ENCODE peak calls at places on chromosomes 11 and 22, in four cellular contexts. N, L, E and Q are unnamed samples.

GRCh38 chr11:42778193-42778592 is 533.6 kb upstream of the API5 start:
- DNase-seq in E (no peak), L (no peak), N (no peak), Q (no peak)

GRCh38 chr22:44440224-44441160 is 57.5 kb downstream of the RTL6 start:
- DNase-seq in E (no peak), N (no peak), L (no peak), Q (no peak)

GRCh38 chr22:43007519-43008102 is 7.3 kb downstream of the PACSIN2 start:
- DNase-seq in N (no peak), E (peak), L (peak), Q (no peak)

GRCh38 chr11:1373536-1374214 is 16.1 kb upstream of the BRSK2 start:
- DNase-seq in L (peak), E (no peak), N (no peak), Q (no peak)

GRCh38 chr11:103619938-103620337 is 416.5 kb upstream of the DDI1 start:
- DNase-seq in L (no peak), E (no peak), N (no peak), Q (peak)

GRCh38 chr11:120184946-120185677 is 25.7 kb upstream of the OAF start:
- DNase-seq in N (no peak), L (peak), E (no peak), Q (no peak)

GRCh38 chr11:59418151-59418550 is 8.1 kb downstream of the OR5A2 start:
- DNase-seq in L (no peak), E (no peak), N (no peak), Q (no peak)

GRCh38 chr22:31488346-31488883 is 1.2 kb downstream of the EIF4ENIF1 start:
- DNase-seq in L (no peak), N (no peak), E (no peak), Q (no peak)

GRCh38 chr22:27307545-27308279 is 493.8 kb downstream of the MN1 start:
- DNase-seq in E (no peak), L (no peak), N (no peak), Q (no peak)

GRCh38 chr11:119550330-119550729 is 127.4 kb upstream of the THY1 start:
- DNase-seq in N (no peak), E (no peak), L (no peak), Q (no peak)

GRCh38 chr22:48249721-48250268 is 1487.3 kb downstream of the TBC1D22A start:
- DNase-seq in E (no peak), N (no peak), L (no peak), Q (no peak)

GRCh38 chr22:48248901-48249455 is 1486.5 kb downstream of the TBC1D22A start:
- DNase-seq in E (no peak), L (no peak), N (no peak), Q (no peak)

GRCh38 chr22:48245119-48245485 is 1482.7 kb downstream of the TBC1D22A start:
- DNase-seq in L (no peak), N (no peak), E (no peak), Q (no peak)

GRCh38 chr22:48250286-48250895 is 1487.9 kb downstream of the TBC1D22A start:
- DNase-seq in E (no peak), L (no peak), N (no peak), Q (no peak)

DNA sequence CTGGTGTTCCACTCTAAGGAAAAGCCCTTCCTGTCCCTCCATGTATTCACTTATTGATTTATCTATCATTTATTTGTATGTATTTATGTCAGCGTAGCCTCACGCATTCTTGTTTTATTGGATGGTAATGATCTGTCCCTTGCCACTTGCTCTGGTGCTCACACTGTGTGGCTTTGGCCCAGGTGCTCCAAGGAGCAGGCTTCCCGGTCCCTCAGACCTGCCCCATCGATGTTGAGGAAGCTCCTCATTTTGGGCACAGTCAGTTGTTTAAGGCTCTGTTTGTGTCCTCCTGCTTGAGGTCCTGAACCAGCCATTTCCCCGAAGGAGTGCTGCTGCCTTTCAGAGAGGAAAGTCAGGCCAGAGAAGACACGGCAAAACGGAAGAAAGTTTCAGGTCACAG is 1485.4 kb downstream of the TBC1D22A start:
- DNase-seq in E (no peak), N (no peak), L (no peak), Q (no peak)
- TF ChIP-seq ELK1 in E (no peak), N (no peak), L (no peak), Q (no peak)

GRCh38 chr11:88632163-88632562 is 294.6 kb upstream of the CTSC start:
- DNase-seq in N (no peak), E (no peak), L (no peak), Q (no peak)
- TF ChIP-seq ELK1 in N (no peak), E (no peak), L (no peak), Q (no peak)

DNA sequence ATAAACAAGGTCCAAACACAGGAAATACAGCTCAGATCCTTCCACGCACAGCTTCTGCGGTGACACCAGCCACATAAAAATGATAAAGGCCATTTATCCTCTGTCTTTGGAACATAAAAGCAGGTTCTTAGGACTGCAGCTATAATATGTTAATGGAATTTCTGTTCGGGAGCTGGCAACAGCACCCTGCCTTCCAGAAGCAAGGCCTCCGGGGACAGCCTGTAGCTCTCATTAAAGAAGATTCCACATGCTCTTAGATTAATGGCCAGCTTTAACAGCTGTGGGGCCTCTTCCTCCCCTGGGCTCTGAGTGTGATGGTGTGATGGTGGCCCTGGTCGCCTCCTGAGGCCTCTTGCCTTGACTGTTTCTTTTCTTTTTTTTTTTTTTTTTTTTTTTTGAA is 137.3 kb downstream of the CACNA1I start:
- DNase-seq in N (no peak), E (no peak), L (no peak), Q (no peak)
- TF ChIP-seq ELK1 in N (no peak), E (no peak), L (no peak), Q (no peak)

GRCh38 chr22:47398491-47398890 is 636.0 kb downstream of the TBC1D22A start:
- DNase-seq in L (no peak), N (no peak), E (no peak), Q (no peak)
- TF ChIP-seq ELK1 in L (no peak), N (no peak), E (no peak), Q (no peak)

DNA sequence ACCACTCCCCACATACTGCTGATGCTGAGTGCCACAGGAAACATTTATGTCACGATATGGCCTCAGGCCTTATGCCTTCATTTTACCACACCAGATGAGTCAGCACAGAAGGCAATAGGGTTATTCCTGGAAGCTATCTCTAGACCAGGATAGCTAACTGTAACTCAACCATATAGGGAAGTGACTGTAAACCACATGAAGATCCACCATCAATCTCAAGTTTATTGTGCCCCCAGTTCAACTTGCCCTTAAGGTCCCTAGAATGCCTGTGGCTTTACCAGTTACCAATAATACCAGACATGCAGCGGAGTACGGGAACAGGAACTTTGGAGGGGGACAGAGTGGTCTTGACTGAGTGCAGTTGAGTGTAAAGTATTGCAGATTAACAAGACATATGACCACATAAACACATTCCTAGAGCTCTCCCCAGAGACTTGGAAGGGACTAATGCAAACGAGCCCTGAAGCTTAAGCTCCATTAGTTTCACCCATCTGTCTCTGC is 180.9 kb downstream of the KIF18A start:
- DNase-seq in N (no peak), L (peak), E (no peak), Q (peak)
- TF ChIP-seq ELK1 in N (no peak), L (no peak), E (no peak), Q (no peak)

GRCh38 chr11:107301886-107302285 is 155.7 kb downstream of the CWF19L2 start:
- DNase-seq in L (no peak), E (no peak), N (no peak), Q (no peak)
- TF ChIP-seq ELK1 in L (no peak), E (no peak), N (no peak), Q (no peak)

GRCh38 chr11:30585892-30586250 is 282 bp downstream of the MPPED2 start:
- DNase-seq in N (no peak), E (no peak), L (no peak), Q (no peak)

GRCh38 chr11:30586251-30587144 is at the start of gene MPPED2:
- DNase-seq in N (no peak), E (peak), L (no peak), Q (peak)

GRCh38 chr11:30581646-30582045 is 4.5 kb downstream of the MPPED2 start:
- DNase-seq in L (no peak), E (no peak), N (no peak), Q (no peak)

GRCh38 chr11:30583505-30584280 is 2.5 kb downstream of the MPPED2 start:
- DNase-seq in E (no peak), N (no peak), L (no peak), Q (no peak)

GRCh38 chr11:30585067-30585891 is 874 bp downstream of the MPPED2 start:
- DNase-seq in L (no peak), N (no peak), E (no peak), Q (peak)
- TF ChIP-seq ELK1 in L (no peak), N (no peak), E (no peak), Q (no peak)

DNA sequence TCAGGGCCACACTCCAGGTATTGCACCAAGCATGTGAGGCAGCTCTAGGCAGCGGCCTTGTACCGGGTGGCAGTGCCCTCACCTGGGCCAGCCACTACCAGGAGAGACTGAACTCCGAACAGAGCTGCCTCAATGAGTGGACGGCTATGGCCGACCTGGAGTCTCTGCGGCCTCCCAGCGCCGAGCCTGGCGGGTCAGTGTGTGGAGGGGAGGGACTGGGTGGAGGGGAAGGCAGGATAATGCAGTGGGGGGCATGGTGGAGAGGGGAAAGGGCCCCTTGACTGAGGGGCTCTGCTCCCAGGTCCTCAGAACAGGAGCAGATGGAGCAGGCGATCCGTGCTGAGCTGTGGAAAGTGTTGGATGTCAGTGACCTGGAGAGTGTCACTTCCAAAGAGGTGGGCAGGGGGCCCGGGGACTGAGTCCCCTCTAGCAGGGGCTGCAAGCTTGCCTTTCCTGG is 4.2 kb downstream of the SSH3 start:
- DNase-seq in N (no peak), L (no peak), E (no peak), Q (no peak)
- TF ChIP-seq ELK1 in N (no peak), L (no peak), E (no peak), Q (no peak)